ENCODE peak calls at places on chromosome 19, in six cellular contexts. I, O, Y, U, P and C are unnamed samples.
A peak's percentile ranks its signal among the peaks of the same experiment; 100 is the strongest.

GRCh38 chr19:11587973-11588631 is 9.2 kb upstream of the ZNF627 start:
- DNase-seq in I (no peak), O (no peak), Y (no peak), U (no peak), P (no peak), C (no peak)

GRCh38 chr19:28296506-28296905 is 916.4 kb downstream of the UQCRFS1 start:
- DNase-seq in I (no peak), O (no peak), Y (no peak), U (no peak), P (no peak), C (no peak)

GRCh38 chr19:1590641-1591397 is 1.8 kb downstream of the MBD3 start:
- DNase-seq in I (no peak), O (no peak), Y (no peak), U (no peak), P (peak; percentile 32), C (no peak)

GRCh38 chr19:6056282-6056741 is 54.0 kb downstream of the RFX2 start:
- DNase-seq in I (peak; percentile 53), O (no peak), Y (peak; percentile 79), U (no peak), P (no peak), C (no peak)

GRCh38 chr19:51729781-51730180 is 6.0 kb upstream of the HAS1 start:
- DNase-seq in I (no peak), O (no peak), Y (no peak), U (no peak), P (no peak), C (no peak)

GRCh38 chr19:17703823-17704463 is 15.3 kb upstream of the MAP1S start:
- DNase-seq in I (no peak), O (peak; percentile 44), Y (no peak), U (peak; percentile 70), P (no peak), C (no peak)

GRCh38 chr19:632228-633067 is 889 bp downstream of the POLRMT start:
- DNase-seq in I (peak; percentile 67), O (no peak), Y (no peak), U (no peak), P (peak; percentile 24), C (no peak)

GRCh38 chr19:41323430-41324125 is 13.6 kb downstream of the CCDC97 start:
- DNase-seq in I (peak; percentile 50), O (no peak), Y (peak; percentile 94), U (no peak), P (no peak), C (no peak)

GRCh38 chr19:33098023-33098652 is 17.2 kb downstream of the GPATCH1 start:
- DNase-seq in I (peak; percentile 65), O (no peak), Y (no peak), U (no peak), P (no peak), C (no peak)

GRCh38 chr19:13920940-13921744 is 15.1 kb downstream of the CC2D1A start:
- DNase-seq in I (no peak), O (no peak), Y (no peak), U (no peak), P (peak; percentile 74), C (no peak)

GRCh38 chr19:38559428-38560401 is 58.0 kb downstream of the MAP4K1 start:
- DNase-seq in I (no peak), O (no peak), Y (no peak), U (no peak), P (no peak), C (peak; percentile 83)

GRCh38 chr19:17468302-17469091 is 1.8 kb upstream of the SLC27A1 start:
- DNase-seq in I (no peak), O (no peak), Y (peak; percentile 84), U (no peak), P (no peak), C (peak; percentile 40)

GRCh38 chr19:55546822-55547614 is 1.7 kb upstream of the SBK3 start:
- DNase-seq in I (peak; percentile 65), O (no peak), Y (peak; percentile 83), U (no peak), P (no peak), C (no peak)

GRCh38 chr19:51372649-51373504 is at the start of gene NKG7:
- DNase-seq in I (no peak), O (peak; percentile 66), Y (no peak), U (peak; percentile 32), P (no peak), C (no peak)

GRCh38 chr19:13228561-13228960 is 78.3 kb downstream of the IER2 start:
- DNase-seq in I (no peak), O (no peak), Y (no peak), U (no peak), P (no peak), C (no peak)

GRCh38 chr19:10713317-10713716 is 4.6 kb upstream of the DNM2 start:
- DNase-seq in I (no peak), O (no peak), Y (no peak), U (no peak), P (no peak), C (no peak)

GRCh38 chr19:1172353-1173159 is 1.5 kb downstream of the SBNO2 start:
- DNase-seq in I (peak; percentile 86), O (no peak), Y (peak; percentile 88), U (no peak), P (peak; percentile 69), C (no peak)

GRCh38 chr19:41521860-41522555 is 54.0 kb upstream of the CEACAM21 start:
- DNase-seq in I (no peak), O (no peak), Y (no peak), U (peak; percentile 44), P (no peak), C (no peak)

GRCh38 chr19:47447470-47448359 is 24.0 kb downstream of the SLC8A2 start:
- DNase-seq in I (no peak), O (no peak), Y (no peak), U (peak; percentile 28), P (no peak), C (no peak)

GRCh38 chr19:55304279-55304978 is 20.6 kb downstream of the BRSK1 start:
- DNase-seq in I (no peak), O (no peak), Y (no peak), U (no peak), P (peak; percentile 34), C (no peak)

GRCh38 chr19:13953021-13953531 is 767 bp downstream of the DCAF15 start:
- DNase-seq in I (no peak), O (no peak), Y (no peak), U (no peak), P (peak; percentile 26), C (no peak)

GRCh38 chr19:28940751-28941500 is 272.0 kb downstream of the UQCRFS1 start:
- DNase-seq in I (no peak), O (no peak), Y (no peak), U (no peak), P (no peak), C (no peak)

GRCh38 chr19:4589579-4590410 is 30.3 kb upstream of the SEMA6B start:
- DNase-seq in I (no peak), O (no peak), Y (no peak), U (no peak), P (no peak), C (no peak)